ENCODE peak calls at places on chromosome 12, in four cellular contexts. L is HepG2, X is lower lobe of right lung, N is neural progenitor cell. U is an unnamed sample.

GRCh38 chr12:22415342-22416309 is 81.1 kb upstream of the ST8SIA1 start:
- DNase-seq in N (no peak), X (no peak), L (no peak), U (no peak)

GRCh38 chr12:22287776-22288621 is 46.5 kb downstream of the ST8SIA1 start:
- DNase-seq in L (no peak), X (no peak), N (peak), U (no peak)

GRCh38 chr12:29782821-29783772 is 645 bp downstream of the TMTC1 start:
- DNase-seq in L (no peak), N (peak), X (peak), U (peak)

GRCh38 chr12:88416786-88417185 is 163.5 kb downstream of the KITLG start:
- DNase-seq in L (no peak), N (no peak), X (no peak), U (no peak)

GRCh38 chr12:100185361-100185894 is 15.2 kb upstream of the ACTR6 start:
- DNase-seq in L (no peak), X (no peak), N (no peak), U (no peak)

GRCh38 chr12:29521951-29522350 is 24.5 kb upstream of the OVCH1 start:
- DNase-seq in L (no peak), N (no peak), X (no peak), U (no peak)

GRCh38 chr12:694734-695503 is 31.7 kb upstream of the NINJ2 start:
- DNase-seq in L (peak), N (no peak), X (no peak), U (no peak)

GRCh38 chr12:946656-947055 is 2.8 kb downstream of the RAD52 start:
- DNase-seq in N (no peak), L (no peak), X (no peak), U (no peak)

GRCh38 chr12:115000038-115000437 is 316.1 kb upstream of the TBX3 start:
- DNase-seq in X (no peak), N (no peak), L (peak), U (no peak)

GRCh38 chr12:32106517-32107366 is at the start of gene BICD1:
- DNase-seq in L (peak), N (peak), X (peak), U (peak)

GRCh38 chr12:12481636-12482035 is 81.0 kb downstream of the DUSP16 start:
- DNase-seq in L (no peak), X (no peak), N (no peak), U (no peak)

GRCh38 chr12:130227641-130228040 is 65.4 kb downstream of the FZD10 start:
- DNase-seq in X (no peak), L (no peak), N (no peak), U (no peak)

GRCh38 chr12:112900298-112901145 is 6.2 kb upstream of the OAS1 start:
- DNase-seq in L (peak), X (no peak), N (peak), U (no peak)

GRCh38 chr12:27534060-27534764 is 10.2 kb downstream of the PPFIBP1 start:
- DNase-seq in X (no peak), N (no peak), L (no peak), U (no peak)

GRCh38 chr12:122024132-122024785 is 2.6 kb downstream of the BCL7A start:
- DNase-seq in L (peak), X (no peak), N (no peak), U (no peak)
- H3K27ac ChIP-seq in L (peak), X (peak), N (no peak), U (peak)

GRCh38 chr12:15854916-15855315 is 27.3 kb upstream of the STRAP start:
- DNase-seq in X (no peak), N (peak), L (no peak), U (no peak)
- H3K27ac ChIP-seq in X (no peak), N (peak), L (no peak), U (peak)

GRCh38 chr12:15116983-15117382 is 104.2 kb downstream of the RERG start:
- DNase-seq in L (no peak), X (no peak), N (no peak), U (no peak)
- H3K27ac ChIP-seq in L (no peak), X (no peak), N (no peak), U (peak)

DNA sequence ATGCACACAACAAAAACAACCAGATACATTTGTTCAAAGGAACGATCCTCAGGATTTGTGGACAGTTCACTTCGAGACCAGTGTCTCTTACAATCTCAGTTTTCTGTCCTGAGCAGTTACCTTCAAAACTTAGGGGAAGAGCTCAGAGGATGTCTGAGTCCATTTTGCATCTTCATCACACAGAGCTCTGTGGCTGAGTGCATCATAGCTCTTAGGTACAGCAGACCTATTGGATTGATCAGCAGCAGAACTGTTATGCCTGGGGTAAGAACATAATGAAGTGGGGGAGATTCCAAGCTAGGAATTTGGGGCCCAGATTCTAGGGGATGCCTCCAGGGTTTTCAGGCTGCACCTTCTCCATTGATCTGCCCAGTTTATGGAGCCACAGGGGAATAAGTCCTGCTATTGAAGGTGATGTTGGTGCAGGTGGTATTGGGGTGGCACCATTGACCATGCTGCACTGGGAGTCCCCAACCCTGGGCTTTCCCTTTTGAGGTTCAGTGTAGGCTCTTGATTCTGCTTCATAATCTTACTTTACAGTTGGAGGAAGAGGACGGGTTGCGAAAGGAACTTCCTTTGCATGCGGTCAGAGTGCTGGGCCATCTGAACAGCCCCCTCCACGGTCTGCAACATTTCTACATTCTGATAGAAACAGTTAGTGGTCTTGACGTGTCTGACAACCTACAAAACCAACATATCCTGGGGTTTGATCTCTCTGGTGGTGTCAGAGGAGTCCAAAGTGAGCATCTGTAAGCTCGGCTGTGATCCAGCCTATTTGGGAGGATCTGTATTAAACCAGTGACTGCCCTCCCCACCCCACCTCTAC is 112.8 kb downstream of the CHST11 start:
- DNase-seq in X (peak), N (no peak), L (no peak), U (no peak)
- H3K27ac ChIP-seq in X (peak), N (no peak), L (no peak), U (no peak)

GRCh38 chr12:53563452-53563851 is 56.2 kb upstream of the NPFF start:
- DNase-seq in L (no peak), N (no peak), X (no peak), U (no peak)

GRCh38 chr12:53561590-53561953 is 54.3 kb upstream of the NPFF start:
- DNase-seq in N (no peak), L (peak), X (no peak), U (no peak)

GRCh38 chr12:53560912-53561589 is 53.8 kb upstream of the NPFF start:
- DNase-seq in L (no peak), N (no peak), X (no peak), U (no peak)

GRCh38 chr12:53560386-53560785 is 53.1 kb upstream of the NPFF start:
- DNase-seq in N (no peak), X (no peak), L (no peak), U (no peak)

DNA sequence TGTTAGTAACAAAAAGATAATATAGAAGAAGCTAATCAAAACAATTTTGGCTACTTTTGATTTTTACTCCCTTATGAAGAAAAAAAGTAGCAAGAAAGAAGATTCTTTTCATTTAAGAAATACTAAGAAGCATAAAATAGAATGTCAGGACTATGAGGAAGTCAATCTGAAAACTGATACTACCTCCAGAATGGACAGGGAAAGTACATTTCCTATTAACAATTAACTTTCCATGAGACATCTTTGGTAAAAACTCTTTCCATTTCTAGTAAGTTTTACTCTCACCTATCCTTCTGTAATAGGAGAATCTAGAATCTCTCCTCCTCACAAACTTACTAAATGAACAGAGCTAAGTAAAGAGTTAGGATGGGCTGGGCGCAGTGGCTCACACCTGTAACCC is 51.3 kb upstream of the NPFF start:
- DNase-seq in N (no peak), X (no peak), L (no peak), U (no peak)
- H3K27ac ChIP-seq in N (no peak), X (no peak), L (no peak), U (peak)

DNA sequence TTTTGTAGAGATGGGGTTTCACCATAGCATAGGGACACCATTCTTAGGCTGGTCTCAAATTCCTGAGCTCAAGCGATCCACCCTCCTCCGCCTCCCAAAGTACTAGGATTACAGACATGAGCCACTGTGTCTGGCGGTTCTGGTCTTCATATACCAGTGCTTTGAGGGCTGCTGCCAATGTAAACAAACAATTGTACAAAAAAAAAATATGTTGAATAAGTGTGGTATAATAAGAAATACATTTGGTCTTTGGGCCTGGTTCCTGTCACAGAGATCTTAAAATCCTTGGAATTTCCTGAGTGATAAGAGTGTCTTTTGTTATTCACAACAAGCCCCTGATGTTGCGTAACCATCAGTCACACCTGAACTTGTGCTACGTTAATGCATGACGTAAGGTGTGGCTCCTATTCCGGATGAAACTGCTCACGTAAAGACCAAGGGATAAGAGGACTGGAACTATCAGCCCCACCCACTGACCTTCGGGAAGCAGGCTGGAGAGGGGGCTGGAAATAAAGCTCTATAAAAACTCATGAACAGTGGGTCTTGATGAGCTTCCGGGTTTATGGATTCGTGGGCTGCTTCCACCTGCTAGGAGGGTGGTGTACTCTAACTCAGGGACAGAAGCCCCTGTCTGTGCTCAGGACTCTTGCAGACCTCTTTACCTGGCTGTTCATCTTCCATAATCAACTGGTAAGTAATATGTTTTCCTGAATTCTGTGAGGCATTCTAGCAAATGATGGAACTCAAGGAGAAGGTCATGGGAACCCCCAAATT is 16.5 kb upstream of the RIMKLB start:
- DNase-seq in X (no peak), L (no peak), N (no peak), U (no peak)
- H3K27ac ChIP-seq in X (peak), L (no peak), N (no peak), U (peak)

GRCh38 chr12:120228041-120228290 is 27.1 kb upstream of the RPLP0 start:
- DNase-seq in L (no peak), N (no peak), X (no peak), U (no peak)
- H3K27ac ChIP-seq in L (peak), N (no peak), X (peak), U (no peak)

GRCh38 chr12:65631621-65632111 is 192.6 kb upstream of the HMGA2 start:
- DNase-seq in X (no peak), N (no peak), L (peak), U (no peak)

GRCh38 chr12:65630555-65630954 is 193.7 kb upstream of the HMGA2 start:
- DNase-seq in N (no peak), X (no peak), L (no peak), U (no peak)

GRCh38 chr12:65634061-65634460 is 190.2 kb upstream of the HMGA2 start:
- DNase-seq in X (no peak), L (no peak), N (no peak), U (no peak)

GRCh38 chr12:65634626-65635331 is 189.5 kb upstream of the HMGA2 start:
- DNase-seq in L (peak), X (no peak), N (no peak), U (no peak)

GRCh38 chr12:65632131-65632855 is 192.0 kb upstream of the HMGA2 start:
- DNase-seq in N (no peak), L (no peak), X (no peak), U (no peak)
- H3K27ac ChIP-seq in N (no peak), L (no peak), X (no peak), U (no peak)

GRCh38 chr12:124737040-124737419 is 126.6 kb downstream of the SCARB1 start:
- DNase-seq in L (no peak), N (no peak), X (no peak), U (no peak)

GRCh38 chr12:124739953-124740561 is 123.6 kb downstream of the SCARB1 start:
- DNase-seq in X (no peak), N (no peak), L (no peak), U (no peak)

GRCh38 chr12:124736115-124737039 is 127.3 kb downstream of the SCARB1 start:
- DNase-seq in X (no peak), N (no peak), L (no peak), U (no peak)

GRCh38 chr12:124738636-124739467 is 124.8 kb downstream of the SCARB1 start:
- DNase-seq in X (no peak), N (peak), L (peak), U (no peak)

DNA sequence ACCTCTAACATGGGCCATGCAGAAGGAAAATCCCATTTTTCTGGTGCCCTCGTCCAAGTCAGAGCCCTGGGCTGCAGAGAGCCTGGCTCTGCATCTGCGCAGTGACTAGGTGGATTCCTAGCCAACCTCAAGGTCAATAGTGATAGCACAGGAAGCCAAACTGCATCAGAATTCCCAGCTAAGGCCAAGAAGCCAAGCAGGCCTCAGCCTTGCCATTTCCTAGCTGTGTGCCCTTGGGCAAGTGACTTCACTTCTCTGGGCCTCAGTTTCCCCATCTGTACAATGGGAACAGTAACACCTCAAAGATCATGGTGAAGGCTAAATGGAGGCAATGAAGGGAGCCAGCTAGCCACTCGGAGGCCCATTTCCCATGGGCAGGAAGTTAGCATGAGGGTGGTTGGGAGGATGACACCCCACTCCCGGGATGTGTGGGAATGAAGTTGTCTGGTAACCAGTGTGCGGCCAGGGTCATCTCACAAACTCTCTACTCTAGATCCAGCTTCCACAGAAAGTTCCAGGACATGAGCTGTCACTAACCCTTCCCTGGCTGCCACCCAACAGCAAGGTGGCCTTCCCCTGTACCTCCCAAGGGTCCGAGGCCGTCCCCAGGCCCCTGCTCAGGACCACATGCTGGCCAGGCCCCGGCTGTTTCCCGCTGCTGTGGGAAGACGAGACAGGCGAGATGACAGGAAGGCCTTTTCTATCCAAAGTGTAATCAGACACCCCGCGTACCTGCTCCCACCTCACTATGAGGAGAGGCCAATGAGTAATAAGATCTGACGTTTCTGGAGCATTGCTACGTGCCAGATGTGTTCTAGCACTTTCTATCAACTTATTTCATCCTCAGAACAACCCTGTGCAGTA is 125.7 kb downstream of the SCARB1 start:
- DNase-seq in N (no peak), L (no peak), X (no peak), U (no peak)
- H3K27ac ChIP-seq in N (no peak), L (no peak), X (no peak), U (no peak)

GRCh38 chr12:126051611-126052107 is 986.4 kb downstream of the AACS start:
- DNase-seq in N (no peak), L (no peak), X (no peak), U (no peak)
- H3K27ac ChIP-seq in N (no peak), L (no peak), X (no peak), U (no peak)

U was measured in uterus.